ENCODE peak calls at places on chromosomes 11 and 22, in six cellular contexts. Y is tibial nerve; I is Calu3; S is CD8-positive, alpha-beta T cell; J is GM06990; V is astrocyte of the cerebellum. A is an unnamed sample.

GRCh38 chr11:2137202-2138071 is 1.8 kb downstream of the IGF2 start:
- DNase-seq in Y (peak; percentile 59), I (peak; percentile 49), S (no peak), J (no peak), V (peak; percentile 50), A (peak; percentile 68)

GRCh38 chr11:44709966-44710365 is 16.8 kb upstream of the TSPAN18 start:
- DNase-seq in Y (no peak), I (no peak), S (no peak), J (no peak), V (no peak), A (no peak)

GRCh38 chr11:43393765-43394355 is 35.1 kb downstream of the TTC17 start:
- DNase-seq in Y (no peak), I (no peak), S (no peak), J (no peak), V (no peak), A (no peak)

GRCh38 chr22:22201185-22201924 is 43.2 kb upstream of the VPREB1 start:
- DNase-seq in Y (no peak), I (peak; percentile 59), S (no peak), J (peak; percentile 69), V (no peak), A (no peak)

GRCh38 chr22:40679964-40680818 is 907 bp downstream of the MCHR1 start:
- DNase-seq in Y (no peak), I (no peak), S (no peak), J (no peak), V (no peak), A (no peak)

GRCh38 chr11:67648796-67649613 is 1.5 kb downstream of the ACY3 start:
- DNase-seq in Y (peak; percentile 13), I (no peak), S (no peak), J (peak; percentile 85), V (no peak), A (no peak)

GRCh38 chr22:32804036-32804435 is 2.5 kb downstream of the TIMP3 start:
- DNase-seq in Y (no peak), I (no peak), S (no peak), J (no peak), V (no peak), A (no peak)

GRCh38 chr11:3747704-3748103 is 49.6 kb downstream of the NUP98 start:
- DNase-seq in Y (no peak), I (no peak), S (no peak), J (no peak), V (no peak), A (no peak)

GRCh38 chr11:76284161-76284560 is 77.9 kb upstream of the WNT11 start:
- DNase-seq in Y (no peak), I (no peak), S (no peak), J (no peak), V (no peak), A (no peak)

GRCh38 chr11:76635991-76636520 is 34.5 kb downstream of the LRRC32 start:
- DNase-seq in Y (no peak), I (no peak), S (no peak), J (no peak), V (no peak), A (no peak)

GRCh38 chr11:30608534-30608933 is 22.4 kb upstream of the MPPED2 start:
- DNase-seq in Y (no peak), I (no peak), S (no peak), J (no peak), V (no peak), A (no peak)

GRCh38 chr11:19242184-19242932 is 1.6 kb upstream of the E2F8 start:
- DNase-seq in Y (no peak), I (no peak), S (no peak), J (no peak), V (no peak), A (no peak)

GRCh38 chr11:134518616-134519389 is 106.8 kb upstream of the B3GAT1 start:
- DNase-seq in Y (no peak), I (no peak), S (no peak), J (no peak), V (no peak), A (no peak)

GRCh38 chr22:50207383-50208031 is 6.7 kb downstream of the SELENOO start:
- DNase-seq in Y (no peak), I (no peak), S (no peak), J (no peak), V (no peak), A (no peak)

GRCh38 chr11:43035011-43035564 is 276.7 kb upstream of the API5 start:
- DNase-seq in Y (no peak), I (peak; percentile 28), S (no peak), J (no peak), V (no peak), A (no peak)

GRCh38 chr22:39959640-39960447 is at the start of gene TMA7B:
- DNase-seq in Y (no peak), I (peak; percentile 34), S (no peak), J (no peak), V (no peak), A (no peak)

GRCh38 chr11:132258865-132259264 is 888.5 kb downstream of the NTM start:
- DNase-seq in Y (no peak), I (no peak), S (no peak), J (no peak), V (no peak), A (no peak)

GRCh38 chr22:37077802-37078448 is 26.4 kb downstream of the KCTD17 start:
- DNase-seq in Y (peak; percentile 47), I (peak; percentile 84), S (peak; percentile 76), J (peak; percentile 78), V (peak; percentile 6), A (peak; percentile 62)

GRCh38 chr11:64219354-64219684 is 6.7 kb downstream of the TRPT1 start:
- DNase-seq in Y (no peak), I (no peak), S (no peak), J (no peak), V (no peak), A (no peak)

GRCh38 chr11:36009469-36009868 is 65.6 kb downstream of the LDLRAD3 start:
- DNase-seq in Y (no peak), I (no peak), S (no peak), J (no peak), V (peak; percentile 44), A (no peak)

GRCh38 chr11:9972917-9973504 is 309.1 kb downstream of the SWAP70 start:
- DNase-seq in Y (peak; percentile 46), I (peak; percentile 13), S (no peak), J (no peak), V (peak; percentile 37), A (no peak)

GRCh38 chr22:37283393-37283937 is 1.2 kb downstream of the CYTH4 start:
- DNase-seq in Y (no peak), I (no peak), S (no peak), J (no peak), V (no peak), A (no peak)

GRCh38 chr11:65853249-65853979 is 4.6 kb downstream of the CFL1 start:
- DNase-seq in Y (no peak), I (no peak), S (no peak), J (no peak), V (no peak), A (no peak)

GRCh38 chr11:8221025-8221723 is 42.5 kb downstream of the LMO1 start:
- DNase-seq in Y (no peak), I (no peak), S (no peak), J (no peak), V (no peak), A (no peak)

GRCh38 chr11:126140932-126141291 is 70.5 kb downstream of the RPUSD4 start:
- DNase-seq in Y (peak; percentile 81), I (no peak), S (no peak), J (no peak), V (peak; percentile 43), A (no peak)

GRCh38 chr11:1299621-1300020 is 9.8 kb downstream of the TOLLIP start:
- DNase-seq in Y (no peak), I (no peak), S (no peak), J (no peak), V (no peak), A (no peak)

GRCh38 chr11:58485961-58486360 is 21.9 kb downstream of the OR5B21 start:
- DNase-seq in Y (no peak), I (no peak), S (no peak), J (no peak), V (no peak), A (no peak)

GRCh38 chr11:126347751-126348628 is 7.5 kb upstream of the ST3GAL4 start:
- DNase-seq in Y (no peak), I (no peak), S (no peak), J (no peak), V (no peak), A (no peak)

DNA sequence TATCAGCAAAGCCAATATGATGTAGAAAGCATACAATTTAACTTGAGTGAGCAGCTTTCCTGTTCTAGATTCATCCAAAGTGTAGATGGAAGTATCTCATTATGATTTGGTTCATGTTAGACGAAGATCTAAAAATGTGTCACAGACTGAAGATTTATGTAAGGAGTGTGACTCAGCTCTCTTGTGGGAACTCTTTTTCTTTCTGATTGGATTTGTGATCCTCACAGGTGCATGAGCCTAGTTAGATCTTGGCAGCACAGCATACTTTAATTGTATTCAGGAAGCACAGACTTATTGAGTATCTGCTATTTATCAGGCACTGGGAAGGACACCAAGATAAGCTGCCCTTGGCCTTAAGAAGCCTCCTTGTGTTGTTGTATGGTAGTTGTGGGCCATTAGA is 147.1 kb downstream of the C11orf91 start:
- DNase-seq in Y (no peak), I (no peak), S (no peak), J (no peak), V (no peak), A (no peak)
- TF ChIP-seq CTCF in Y (no peak), I (no peak), S (no peak), J (no peak), V (no peak), A (no peak)

DNA sequence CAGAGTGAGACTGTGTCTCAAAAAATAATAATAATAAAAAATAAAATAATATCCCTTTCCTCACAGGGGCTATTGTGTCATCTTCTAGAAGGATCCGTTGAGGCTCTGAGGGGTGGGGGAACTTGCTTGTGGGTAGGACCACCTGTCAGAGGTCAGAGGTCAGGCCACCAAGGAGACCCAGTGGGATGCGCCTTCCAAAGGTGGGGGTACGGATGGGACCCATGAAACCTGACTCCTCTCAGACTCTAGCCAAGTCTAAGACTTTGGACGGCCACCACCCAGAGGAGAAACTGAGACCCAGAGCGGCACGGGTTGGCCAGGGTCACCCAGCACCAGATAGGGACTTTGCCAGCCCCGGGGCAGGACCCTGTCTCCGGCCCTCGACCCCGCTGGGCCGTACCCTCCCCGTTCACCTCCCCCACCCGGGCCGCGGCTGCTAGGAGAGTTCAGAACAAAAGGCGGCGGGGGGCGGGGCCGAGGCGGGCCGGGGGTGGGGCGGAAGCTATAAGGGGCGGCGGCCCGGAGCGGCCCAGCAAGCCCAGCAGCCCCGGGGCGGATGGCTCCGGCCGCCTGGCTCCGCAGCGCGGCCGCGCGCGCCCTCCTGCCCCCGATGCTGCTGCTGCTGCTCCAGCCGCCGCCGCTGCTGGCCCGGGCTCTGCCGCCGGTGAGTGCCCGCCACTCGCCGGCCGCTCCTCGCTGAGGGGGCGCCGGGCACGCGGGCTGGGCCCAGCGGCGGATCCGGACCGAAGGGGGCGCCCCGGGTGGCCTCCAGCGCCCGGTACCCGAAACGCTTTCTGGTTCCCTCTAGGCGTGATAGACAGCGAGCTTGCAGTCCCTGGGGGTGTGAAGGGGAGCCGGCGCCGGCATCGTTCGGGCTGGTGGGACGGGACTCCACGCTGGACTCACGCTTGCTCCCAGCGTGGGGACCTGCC is at the start of gene MMP11:
- DNase-seq in Y (peak; percentile 49), I (peak; percentile 50), S (peak; percentile 45), J (peak; percentile 54), V (no peak), A (peak; percentile 57)
- TF ChIP-seq CTCF in Y (no peak), I (no peak), S (no peak), J (no peak), V (no peak), A (no peak)

GRCh38 chr11:128919192-128919591 is 23.5 kb downstream of the TP53AIP1 start:
- DNase-seq in Y (no peak), I (no peak), S (no peak), J (no peak), V (no peak), A (no peak)
- TF ChIP-seq CTCF in Y (no peak), I (no peak), S (no peak), J (no peak), V (no peak), A (no peak)

GRCh38 chr11:46480166-46480726 is 88.7 kb upstream of the CHRM4 start:
- DNase-seq in Y (no peak), I (no peak), S (no peak), J (no peak), V (no peak), A (no peak)
- TF ChIP-seq CTCF in Y (no peak), I (no peak), S (no peak), J (no peak), V (no peak), A (no peak)

A was measured in mesothelial cell of epicardium.